ENCODE peak calls at places on chromosome 2, in seven cellular contexts. Z is NCI-H1105; C is RPMI7951; D is heart left ventricle; T is activated CD4-positive, alpha-beta T cell treated with anti-CD3 and anti-CD28 coated beads, Interleukin-2, amount 50 U/mL, for 4 hours; R is WTC11; V is islet precursor cell. O is an unnamed sample.

GRCh38 chr2:128445533-128445900 is 126.8 kb upstream of the HS6ST1 start:
- DNase-seq in C (no peak), T (no peak), V (peak), Z (no peak), D (no peak), R (no peak), O (no peak)

GRCh38 chr2:143371616-143372015 is 242.4 kb downstream of the ARHGAP15 start:
- DNase-seq in D (no peak), Z (no peak), C (no peak), R (no peak), V (no peak), T (no peak), O (no peak)

GRCh38 chr2:134254836-134255235 is 964 bp downstream of the MGAT5 start:
- DNase-seq in V (no peak), R (no peak), C (no peak), T (no peak), Z (no peak), D (no peak), O (no peak)

GRCh38 chr2:130355578-130356431 is at the start of gene PTPN18:
- DNase-seq in T (peak), D (peak), C (peak), Z (peak), R (peak), V (peak), O (peak)

GRCh38 chr2:232537079-232537478 is 2.4 kb upstream of the CHRNG start:
- DNase-seq in V (peak), R (peak), D (peak), T (no peak), C (no peak), Z (no peak), O (no peak)

GRCh38 chr2:85999131-85999831 is 106.4 kb downstream of the POLR1A start:
- DNase-seq in V (peak), Z (no peak), R (no peak), T (peak), C (peak), D (no peak), O (peak)

GRCh38 chr2:101440127-101440738 is 34.7 kb downstream of the RFX8 start:
- DNase-seq in C (peak), D (peak), Z (no peak), T (no peak), R (no peak), V (no peak), O (no peak)

GRCh38 chr2:102051659-102052366 is 60.1 kb downstream of the IL1R2 start:
- DNase-seq in R (no peak), D (no peak), V (peak), C (peak), T (no peak), Z (no peak), O (no peak)

GRCh38 chr2:36507408-36507812 is 90.6 kb downstream of the FEZ2 start:
- DNase-seq in D (no peak), C (peak), Z (peak), V (peak), R (peak), T (peak), O (no peak)

GRCh38 chr2:25044990-25045389 is 3.1 kb downstream of the EFR3B start:
- DNase-seq in C (no peak), D (no peak), V (no peak), Z (no peak), T (no peak), R (no peak), O (no peak)